ENCODE peak calls at places on chromosome 17, in nine cellular contexts. One of them, this sample, is unnamed.

GRCh38 chr17:17479209-17479608 is 2.4 kb downstream of the MED9 start:
- DNase-seq in GM12892: no peak
- DNase-seq in effector memory CD4-positive, alpha-beta T cell: no peak
- DNase-seq in activated gamma-delta T cell treated with anti-CD3 and anti-CD28 coated beads, Interleukin-2, amount 50 U/mL, for 16 hours: no peak
- DNase-seq in fibroblast of the conjunctiva: no peak
- DNase-seq in stimulated activated CD4-positive, alpha-beta T cell treated with anti-CD3 and anti-CD28 coated beads, TNF-alpha, amount 100 ng/mL, for 4 hours: no peak
- DNase-seq in NCI-H1436: no peak
- DNase-seq in ecto neural progenitor cell: no peak
- DNase-seq in GM23338: no peak
- DNase-seq in this sample: no peak

GRCh38 chr17:62792122-62792800 is 15.9 kb downstream of the MARCHF10 start:
- DNase-seq in GM12892: no peak
- DNase-seq in ecto neural progenitor cell: no peak
- DNase-seq in stimulated activated CD4-positive, alpha-beta T cell treated with anti-CD3 and anti-CD28 coated beads, TNF-alpha, amount 100 ng/mL, for 4 hours: no peak
- DNase-seq in activated gamma-delta T cell treated with anti-CD3 and anti-CD28 coated beads, Interleukin-2, amount 50 U/mL, for 16 hours: no peak
- DNase-seq in NCI-H1436: no peak
- DNase-seq in effector memory CD4-positive, alpha-beta T cell: no peak
- DNase-seq in GM23338: no peak
- DNase-seq in fibroblast of the conjunctiva: peak; percentile 68
- DNase-seq in this sample: peak; percentile 95

GRCh38 chr17:82236142-82236971 is 7.5 kb downstream of the SLC16A3 start:
- DNase-seq in fibroblast of the conjunctiva: no peak
- DNase-seq in GM12892: peak; percentile 65
- DNase-seq in activated gamma-delta T cell treated with anti-CD3 and anti-CD28 coated beads, Interleukin-2, amount 50 U/mL, for 16 hours: no peak
- DNase-seq in effector memory CD4-positive, alpha-beta T cell: peak; percentile 56
- DNase-seq in NCI-H1436: peak; percentile 58
- DNase-seq in ecto neural progenitor cell: peak; percentile 90
- DNase-seq in GM23338: peak; percentile 84
- DNase-seq in stimulated activated CD4-positive, alpha-beta T cell treated with anti-CD3 and anti-CD28 coated beads, TNF-alpha, amount 100 ng/mL, for 4 hours: no peak
- DNase-seq in this sample: no peak

GRCh38 chr17:41520821-41521521 is 2.3 kb upstream of the KRT15 start:
- DNase-seq in NCI-H1436: peak; percentile 24
- DNase-seq in GM23338: no peak
- DNase-seq in activated gamma-delta T cell treated with anti-CD3 and anti-CD28 coated beads, Interleukin-2, amount 50 U/mL, for 16 hours: no peak
- DNase-seq in effector memory CD4-positive, alpha-beta T cell: no peak
- DNase-seq in fibroblast of the conjunctiva: no peak
- DNase-seq in GM12892: no peak
- DNase-seq in stimulated activated CD4-positive, alpha-beta T cell treated with anti-CD3 and anti-CD28 coated beads, TNF-alpha, amount 100 ng/mL, for 4 hours: no peak
- DNase-seq in ecto neural progenitor cell: no peak
- DNase-seq in this sample: no peak

GRCh38 chr17:64022631-64023063 is 2.2 kb upstream of the ICAM2 start:
- DNase-seq in stimulated activated CD4-positive, alpha-beta T cell treated with anti-CD3 and anti-CD28 coated beads, TNF-alpha, amount 100 ng/mL, for 4 hours: no peak
- DNase-seq in GM12892: no peak
- DNase-seq in GM23338: no peak
- DNase-seq in activated gamma-delta T cell treated with anti-CD3 and anti-CD28 coated beads, Interleukin-2, amount 50 U/mL, for 16 hours: no peak
- DNase-seq in NCI-H1436: no peak
- DNase-seq in ecto neural progenitor cell: peak; percentile 43
- DNase-seq in effector memory CD4-positive, alpha-beta T cell: no peak
- DNase-seq in fibroblast of the conjunctiva: no peak
- DNase-seq in this sample: no peak

GRCh38 chr17:29880031-29880430 is 50.0 kb downstream of the SSH2 start:
- DNase-seq in effector memory CD4-positive, alpha-beta T cell: no peak
- DNase-seq in NCI-H1436: no peak
- DNase-seq in activated gamma-delta T cell treated with anti-CD3 and anti-CD28 coated beads, Interleukin-2, amount 50 U/mL, for 16 hours: no peak
- DNase-seq in fibroblast of the conjunctiva: no peak
- DNase-seq in GM23338: no peak
- DNase-seq in ecto neural progenitor cell: no peak
- DNase-seq in GM12892: no peak
- DNase-seq in stimulated activated CD4-positive, alpha-beta T cell treated with anti-CD3 and anti-CD28 coated beads, TNF-alpha, amount 100 ng/mL, for 4 hours: no peak
- DNase-seq in this sample: no peak

GRCh38 chr17:74567397-74567796 is at the start of gene CD300H:
- DNase-seq in NCI-H1436: no peak
- DNase-seq in fibroblast of the conjunctiva: no peak
- DNase-seq in ecto neural progenitor cell: no peak
- DNase-seq in GM23338: no peak
- DNase-seq in activated gamma-delta T cell treated with anti-CD3 and anti-CD28 coated beads, Interleukin-2, amount 50 U/mL, for 16 hours: no peak
- DNase-seq in effector memory CD4-positive, alpha-beta T cell: no peak
- DNase-seq in stimulated activated CD4-positive, alpha-beta T cell treated with anti-CD3 and anti-CD28 coated beads, TNF-alpha, amount 100 ng/mL, for 4 hours: no peak
- DNase-seq in GM12892: no peak
- DNase-seq in this sample: no peak

GRCh38 chr17:60080545-60080944 is 1.8 kb upstream of the HEATR6 start:
- DNase-seq in GM12892: no peak
- DNase-seq in fibroblast of the conjunctiva: no peak
- DNase-seq in ecto neural progenitor cell: no peak
- DNase-seq in NCI-H1436: no peak
- DNase-seq in effector memory CD4-positive, alpha-beta T cell: no peak
- DNase-seq in stimulated activated CD4-positive, alpha-beta T cell treated with anti-CD3 and anti-CD28 coated beads, TNF-alpha, amount 100 ng/mL, for 4 hours: no peak
- DNase-seq in GM23338: no peak
- DNase-seq in activated gamma-delta T cell treated with anti-CD3 and anti-CD28 coated beads, Interleukin-2, amount 50 U/mL, for 16 hours: no peak
- DNase-seq in this sample: no peak

GRCh38 chr17:32355649-32356377 is 5.9 kb downstream of the ZNF207 start:
- DNase-seq in stimulated activated CD4-positive, alpha-beta T cell treated with anti-CD3 and anti-CD28 coated beads, TNF-alpha, amount 100 ng/mL, for 4 hours: no peak
- DNase-seq in activated gamma-delta T cell treated with anti-CD3 and anti-CD28 coated beads, Interleukin-2, amount 50 U/mL, for 16 hours: no peak
- DNase-seq in ecto neural progenitor cell: no peak
- DNase-seq in NCI-H1436: no peak
- DNase-seq in GM12892: no peak
- DNase-seq in fibroblast of the conjunctiva: no peak
- DNase-seq in GM23338: no peak
- DNase-seq in effector memory CD4-positive, alpha-beta T cell: no peak
- DNase-seq in this sample: no peak

GRCh38 chr17:46943511-46944393 is 20.8 kb downstream of the GOSR2 start:
- DNase-seq in GM12892: no peak
- DNase-seq in effector memory CD4-positive, alpha-beta T cell: no peak
- DNase-seq in GM23338: peak; percentile 67
- DNase-seq in activated gamma-delta T cell treated with anti-CD3 and anti-CD28 coated beads, Interleukin-2, amount 50 U/mL, for 16 hours: no peak
- DNase-seq in stimulated activated CD4-positive, alpha-beta T cell treated with anti-CD3 and anti-CD28 coated beads, TNF-alpha, amount 100 ng/mL, for 4 hours: no peak
- DNase-seq in fibroblast of the conjunctiva: no peak
- DNase-seq in ecto neural progenitor cell: no peak
- DNase-seq in NCI-H1436: no peak
- DNase-seq in this sample: no peak

GRCh38 chr17:82324566-82325285 is 7.3 kb upstream of the CD7 start:
- DNase-seq in ecto neural progenitor cell: no peak
- DNase-seq in fibroblast of the conjunctiva: no peak
- DNase-seq in activated gamma-delta T cell treated with anti-CD3 and anti-CD28 coated beads, Interleukin-2, amount 50 U/mL, for 16 hours: no peak
- DNase-seq in NCI-H1436: no peak
- DNase-seq in stimulated activated CD4-positive, alpha-beta T cell treated with anti-CD3 and anti-CD28 coated beads, TNF-alpha, amount 100 ng/mL, for 4 hours: no peak
- DNase-seq in GM23338: no peak
- DNase-seq in effector memory CD4-positive, alpha-beta T cell: no peak
- DNase-seq in GM12892: no peak
- DNase-seq in this sample: no peak

GRCh38 chr17:42618442-42619150 is 9.1 kb downstream of the TUBG1 start:
- DNase-seq in ecto neural progenitor cell: peak; percentile 68
- DNase-seq in fibroblast of the conjunctiva: no peak
- DNase-seq in NCI-H1436: peak; percentile 7
- DNase-seq in GM12892: peak; percentile 68
- DNase-seq in stimulated activated CD4-positive, alpha-beta T cell treated with anti-CD3 and anti-CD28 coated beads, TNF-alpha, amount 100 ng/mL, for 4 hours: no peak
- DNase-seq in effector memory CD4-positive, alpha-beta T cell: no peak
- DNase-seq in GM23338: peak; percentile 91
- DNase-seq in activated gamma-delta T cell treated with anti-CD3 and anti-CD28 coated beads, Interleukin-2, amount 50 U/mL, for 16 hours: no peak
- DNase-seq in this sample: no peak

GRCh38 chr17:6100891-6101290 is 30.7 kb downstream of the WSCD1 start:
- DNase-seq in effector memory CD4-positive, alpha-beta T cell: no peak
- DNase-seq in GM12892: no peak
- DNase-seq in stimulated activated CD4-positive, alpha-beta T cell treated with anti-CD3 and anti-CD28 coated beads, TNF-alpha, amount 100 ng/mL, for 4 hours: no peak
- DNase-seq in activated gamma-delta T cell treated with anti-CD3 and anti-CD28 coated beads, Interleukin-2, amount 50 U/mL, for 16 hours: no peak
- DNase-seq in fibroblast of the conjunctiva: no peak
- DNase-seq in NCI-H1436: no peak
- DNase-seq in GM23338: no peak
- DNase-seq in ecto neural progenitor cell: no peak
- DNase-seq in this sample: no peak

GRCh38 chr17:34306466-34306865 is 12.8 kb upstream of the CCL8 start:
- DNase-seq in fibroblast of the conjunctiva: peak; percentile 66
- DNase-seq in activated gamma-delta T cell treated with anti-CD3 and anti-CD28 coated beads, Interleukin-2, amount 50 U/mL, for 16 hours: no peak
- DNase-seq in stimulated activated CD4-positive, alpha-beta T cell treated with anti-CD3 and anti-CD28 coated beads, TNF-alpha, amount 100 ng/mL, for 4 hours: no peak
- DNase-seq in GM12892: no peak
- DNase-seq in ecto neural progenitor cell: peak; percentile 48
- DNase-seq in effector memory CD4-positive, alpha-beta T cell: no peak
- DNase-seq in NCI-H1436: no peak
- DNase-seq in GM23338: peak; percentile 80
- DNase-seq in this sample: no peak

GRCh38 chr17:46726106-46726670 is 92.3 kb downstream of the WNT3 start:
- DNase-seq in ecto neural progenitor cell: no peak
- DNase-seq in stimulated activated CD4-positive, alpha-beta T cell treated with anti-CD3 and anti-CD28 coated beads, TNF-alpha, amount 100 ng/mL, for 4 hours: no peak
- DNase-seq in activated gamma-delta T cell treated with anti-CD3 and anti-CD28 coated beads, Interleukin-2, amount 50 U/mL, for 16 hours: no peak
- DNase-seq in fibroblast of the conjunctiva: no peak
- DNase-seq in GM23338: no peak
- DNase-seq in NCI-H1436: no peak
- DNase-seq in GM12892: no peak
- DNase-seq in effector memory CD4-positive, alpha-beta T cell: no peak
- DNase-seq in this sample: no peak

GRCh38 chr17:9232155-9232475 is 210.8 kb downstream of the NTN1 start:
- DNase-seq in stimulated activated CD4-positive, alpha-beta T cell treated with anti-CD3 and anti-CD28 coated beads, TNF-alpha, amount 100 ng/mL, for 4 hours: no peak
- DNase-seq in GM23338: no peak
- DNase-seq in NCI-H1436: no peak
- DNase-seq in fibroblast of the conjunctiva: no peak
- DNase-seq in activated gamma-delta T cell treated with anti-CD3 and anti-CD28 coated beads, Interleukin-2, amount 50 U/mL, for 16 hours: no peak
- DNase-seq in GM12892: no peak
- DNase-seq in ecto neural progenitor cell: no peak
- DNase-seq in effector memory CD4-positive, alpha-beta T cell: no peak
- DNase-seq in this sample: no peak

GRCh38 chr17:8955021-8955420 is 10.5 kb downstream of the PIK3R5 start:
- DNase-seq in stimulated activated CD4-positive, alpha-beta T cell treated with anti-CD3 and anti-CD28 coated beads, TNF-alpha, amount 100 ng/mL, for 4 hours: no peak
- DNase-seq in ecto neural progenitor cell: no peak
- DNase-seq in fibroblast of the conjunctiva: no peak
- DNase-seq in GM12892: no peak
- DNase-seq in GM23338: no peak
- DNase-seq in activated gamma-delta T cell treated with anti-CD3 and anti-CD28 coated beads, Interleukin-2, amount 50 U/mL, for 16 hours: no peak
- DNase-seq in NCI-H1436: no peak
- DNase-seq in effector memory CD4-positive, alpha-beta T cell: no peak
- DNase-seq in this sample: no peak

GRCh38 chr17:15999141-15999973 is at the start of the genes TTC19 and ZSWIM7:
- DNase-seq in ecto neural progenitor cell: peak; percentile 100
- DNase-seq in stimulated activated CD4-positive, alpha-beta T cell treated with anti-CD3 and anti-CD28 coated beads, TNF-alpha, amount 100 ng/mL, for 4 hours: peak; percentile 93
- DNase-seq in GM23338: peak; percentile 97
- DNase-seq in GM12892: peak; percentile 96
- DNase-seq in fibroblast of the conjunctiva: peak; percentile 87
- DNase-seq in activated gamma-delta T cell treated with anti-CD3 and anti-CD28 coated beads, Interleukin-2, amount 50 U/mL, for 16 hours: peak; percentile 85
- DNase-seq in effector memory CD4-positive, alpha-beta T cell: peak; percentile 91
- DNase-seq in NCI-H1436: peak; percentile 91
- DNase-seq in this sample: peak; percentile 60

GRCh38 chr17:52297230-52298010 is 138.9 kb upstream of the CA10 start:
- DNase-seq in NCI-H1436: peak; percentile 22
- DNase-seq in ecto neural progenitor cell: no peak
- DNase-seq in stimulated activated CD4-positive, alpha-beta T cell treated with anti-CD3 and anti-CD28 coated beads, TNF-alpha, amount 100 ng/mL, for 4 hours: no peak
- DNase-seq in effector memory CD4-positive, alpha-beta T cell: no peak
- DNase-seq in activated gamma-delta T cell treated with anti-CD3 and anti-CD28 coated beads, Interleukin-2, amount 50 U/mL, for 16 hours: no peak
- DNase-seq in fibroblast of the conjunctiva: no peak
- DNase-seq in GM12892: no peak
- DNase-seq in GM23338: peak; percentile 2
- DNase-seq in this sample: no peak

GRCh38 chr17:34566201-34566600 is 13.2 kb upstream of the TMEM132E start:
- DNase-seq in stimulated activated CD4-positive, alpha-beta T cell treated with anti-CD3 and anti-CD28 coated beads, TNF-alpha, amount 100 ng/mL, for 4 hours: no peak
- DNase-seq in activated gamma-delta T cell treated with anti-CD3 and anti-CD28 coated beads, Interleukin-2, amount 50 U/mL, for 16 hours: no peak
- DNase-seq in GM12892: no peak
- DNase-seq in NCI-H1436: no peak
- DNase-seq in GM23338: no peak
- DNase-seq in ecto neural progenitor cell: no peak
- DNase-seq in effector memory CD4-positive, alpha-beta T cell: no peak
- DNase-seq in fibroblast of the conjunctiva: no peak
- DNase-seq in this sample: no peak

GRCh38 chr17:27766438-27766837 is 33.9 kb downstream of the NOS2 start:
- DNase-seq in GM23338: no peak
- DNase-seq in GM12892: no peak
- DNase-seq in NCI-H1436: no peak
- DNase-seq in ecto neural progenitor cell: no peak
- DNase-seq in effector memory CD4-positive, alpha-beta T cell: no peak
- DNase-seq in stimulated activated CD4-positive, alpha-beta T cell treated with anti-CD3 and anti-CD28 coated beads, TNF-alpha, amount 100 ng/mL, for 4 hours: no peak
- DNase-seq in activated gamma-delta T cell treated with anti-CD3 and anti-CD28 coated beads, Interleukin-2, amount 50 U/mL, for 16 hours: no peak
- DNase-seq in fibroblast of the conjunctiva: no peak
- DNase-seq in this sample: no peak

GRCh38 chr17:46167826-46168569 is 25.2 kb downstream of the KANSL1 start:
- DNase-seq in stimulated activated CD4-positive, alpha-beta T cell treated with anti-CD3 and anti-CD28 coated beads, TNF-alpha, amount 100 ng/mL, for 4 hours: no peak
- DNase-seq in NCI-H1436: no peak
- DNase-seq in GM12892: no peak
- DNase-seq in GM23338: no peak
- DNase-seq in fibroblast of the conjunctiva: peak; percentile 49
- DNase-seq in activated gamma-delta T cell treated with anti-CD3 and anti-CD28 coated beads, Interleukin-2, amount 50 U/mL, for 16 hours: no peak
- DNase-seq in effector memory CD4-positive, alpha-beta T cell: no peak
- DNase-seq in ecto neural progenitor cell: no peak
- DNase-seq in this sample: peak; percentile 68

GRCh38 chr17:4969551-4970231 is 2.1 kb upstream of the SPAG7 start:
- DNase-seq in GM12892: no peak
- DNase-seq in stimulated activated CD4-positive, alpha-beta T cell treated with anti-CD3 and anti-CD28 coated beads, TNF-alpha, amount 100 ng/mL, for 4 hours: no peak
- DNase-seq in GM23338: no peak
- DNase-seq in effector memory CD4-positive, alpha-beta T cell: no peak
- DNase-seq in NCI-H1436: no peak
- DNase-seq in activated gamma-delta T cell treated with anti-CD3 and anti-CD28 coated beads, Interleukin-2, amount 50 U/mL, for 16 hours: no peak
- DNase-seq in fibroblast of the conjunctiva: no peak
- DNase-seq in ecto neural progenitor cell: no peak
- DNase-seq in this sample: no peak

GRCh38 chr17:58577696-58578095 is 63.3 kb upstream of the MTMR4 start:
- DNase-seq in GM12892: peak; percentile 19
- DNase-seq in stimulated activated CD4-positive, alpha-beta T cell treated with anti-CD3 and anti-CD28 coated beads, TNF-alpha, amount 100 ng/mL, for 4 hours: peak; percentile 19
- DNase-seq in fibroblast of the conjunctiva: no peak
- DNase-seq in activated gamma-delta T cell treated with anti-CD3 and anti-CD28 coated beads, Interleukin-2, amount 50 U/mL, for 16 hours: peak; percentile 27
- DNase-seq in effector memory CD4-positive, alpha-beta T cell: peak; percentile 30
- DNase-seq in NCI-H1436: peak; percentile 74
- DNase-seq in ecto neural progenitor cell: peak; percentile 65
- DNase-seq in GM23338: peak; percentile 90
- DNase-seq in this sample: no peak

GRCh38 chr17:82304826-82305726 is 12.3 kb downstream of the CD7 start:
- DNase-seq in GM12892: no peak
- DNase-seq in ecto neural progenitor cell: no peak
- DNase-seq in activated gamma-delta T cell treated with anti-CD3 and anti-CD28 coated beads, Interleukin-2, amount 50 U/mL, for 16 hours: no peak
- DNase-seq in GM23338: no peak
- DNase-seq in NCI-H1436: no peak
- DNase-seq in effector memory CD4-positive, alpha-beta T cell: no peak
- DNase-seq in stimulated activated CD4-positive, alpha-beta T cell treated with anti-CD3 and anti-CD28 coated beads, TNF-alpha, amount 100 ng/mL, for 4 hours: no peak
- DNase-seq in fibroblast of the conjunctiva: no peak
- DNase-seq in this sample: no peak

GRCh38 chr17:18119166-18119745 is 10.7 kb downstream of the MYO15A start:
- DNase-seq in fibroblast of the conjunctiva: no peak
- DNase-seq in NCI-H1436: no peak
- DNase-seq in GM12892: no peak
- DNase-seq in stimulated activated CD4-positive, alpha-beta T cell treated with anti-CD3 and anti-CD28 coated beads, TNF-alpha, amount 100 ng/mL, for 4 hours: no peak
- DNase-seq in GM23338: no peak
- DNase-seq in ecto neural progenitor cell: no peak
- DNase-seq in effector memory CD4-positive, alpha-beta T cell: no peak
- DNase-seq in activated gamma-delta T cell treated with anti-CD3 and anti-CD28 coated beads, Interleukin-2, amount 50 U/mL, for 16 hours: no peak
- DNase-seq in this sample: no peak

GRCh38 chr17:62727916-62728672 is 80.0 kb downstream of the MARCHF10 start:
- DNase-seq in activated gamma-delta T cell treated with anti-CD3 and anti-CD28 coated beads, Interleukin-2, amount 50 U/mL, for 16 hours: no peak
- DNase-seq in NCI-H1436: peak; percentile 53
- DNase-seq in GM12892: no peak
- DNase-seq in fibroblast of the conjunctiva: no peak
- DNase-seq in GM23338: peak; percentile 44
- DNase-seq in ecto neural progenitor cell: no peak
- DNase-seq in stimulated activated CD4-positive, alpha-beta T cell treated with anti-CD3 and anti-CD28 coated beads, TNF-alpha, amount 100 ng/mL, for 4 hours: no peak
- DNase-seq in effector memory CD4-positive, alpha-beta T cell: no peak
- DNase-seq in this sample: no peak

GRCh38 chr17:2011421-2012371 is 13.4 kb downstream of the RTN4RL1 start:
- DNase-seq in fibroblast of the conjunctiva: peak; percentile 68
- DNase-seq in activated gamma-delta T cell treated with anti-CD3 and anti-CD28 coated beads, Interleukin-2, amount 50 U/mL, for 16 hours: no peak
- DNase-seq in NCI-H1436: no peak
- DNase-seq in GM12892: no peak
- DNase-seq in effector memory CD4-positive, alpha-beta T cell: no peak
- DNase-seq in ecto neural progenitor cell: peak; percentile 80
- DNase-seq in GM23338: peak; percentile 64
- DNase-seq in stimulated activated CD4-positive, alpha-beta T cell treated with anti-CD3 and anti-CD28 coated beads, TNF-alpha, amount 100 ng/mL, for 4 hours: no peak
- DNase-seq in this sample: no peak

GRCh38 chr17:78223765-78224164 is 7.7 kb upstream of the TMEM235 start:
- DNase-seq in GM12892: no peak
- DNase-seq in stimulated activated CD4-positive, alpha-beta T cell treated with anti-CD3 and anti-CD28 coated beads, TNF-alpha, amount 100 ng/mL, for 4 hours: no peak
- DNase-seq in fibroblast of the conjunctiva: no peak
- DNase-seq in GM23338: no peak
- DNase-seq in ecto neural progenitor cell: no peak
- DNase-seq in effector memory CD4-positive, alpha-beta T cell: no peak
- DNase-seq in activated gamma-delta T cell treated with anti-CD3 and anti-CD28 coated beads, Interleukin-2, amount 50 U/mL, for 16 hours: no peak
- DNase-seq in NCI-H1436: no peak
- DNase-seq in this sample: no peak

GRCh38 chr17:31815212-31815611 is 43.8 kb downstream of the COPRS start:
- DNase-seq in stimulated activated CD4-positive, alpha-beta T cell treated with anti-CD3 and anti-CD28 coated beads, TNF-alpha, amount 100 ng/mL, for 4 hours: no peak
- DNase-seq in activated gamma-delta T cell treated with anti-CD3 and anti-CD28 coated beads, Interleukin-2, amount 50 U/mL, for 16 hours: no peak
- DNase-seq in fibroblast of the conjunctiva: no peak
- DNase-seq in effector memory CD4-positive, alpha-beta T cell: no peak
- DNase-seq in GM23338: no peak
- DNase-seq in NCI-H1436: no peak
- DNase-seq in GM12892: no peak
- DNase-seq in ecto neural progenitor cell: no peak
- DNase-seq in this sample: no peak

GRCh38 chr17:81241648-81242420 is 2.7 kb downstream of the NDUFAF8 start:
- DNase-seq in effector memory CD4-positive, alpha-beta T cell: peak; percentile 45
- DNase-seq in GM12892: peak; percentile 73
- DNase-seq in activated gamma-delta T cell treated with anti-CD3 and anti-CD28 coated beads, Interleukin-2, amount 50 U/mL, for 16 hours: peak; percentile 58
- DNase-seq in stimulated activated CD4-positive, alpha-beta T cell treated with anti-CD3 and anti-CD28 coated beads, TNF-alpha, amount 100 ng/mL, for 4 hours: peak; percentile 41
- DNase-seq in ecto neural progenitor cell: peak; percentile 90
- DNase-seq in NCI-H1436: peak; percentile 70
- DNase-seq in GM23338: peak; percentile 85
- DNase-seq in fibroblast of the conjunctiva: peak; percentile 10
- DNase-seq in this sample: no peak